ENCODE peak calls at places on chromosomes 5 and 9, in ten cellular contexts. S is OCI-LY7, X is H9, F is fibroblast of lung, O is mesothelial cell of epicardium, P is GM10248, Y is lower lobe of right lung, E is lower leg skin, R is tibial nerve, M is kidney. T is an unnamed sample.

GRCh38 chr5:97297063-97297715 is 114.1 kb upstream of the RIOK2 start:
- DNase-seq in S (peak), X (peak), F (peak), O (no peak), P (peak), Y (no peak), E (no peak), R (no peak), M (no peak), T (peak)

GRCh38 chr9:118635416-118635815 is 733.8 kb downstream of the BRINP1 start:
- DNase-seq in S (no peak), X (no peak), F (no peak), O (no peak), P (no peak), Y (no peak), E (no peak), R (no peak), M (no peak), T (no peak)

GRCh38 chr9:36276840-36277239 is 18.6 kb upstream of the GNE start:
- DNase-seq in S (no peak), X (no peak), F (peak), O (no peak), P (no peak), Y (no peak), E (no peak), R (no peak), M (no peak), T (no peak)

GRCh38 chr5:140109050-140109817 is 4.7 kb upstream of the PURA start:
- DNase-seq in S (no peak), X (no peak), F (no peak), O (no peak), P (no peak), Y (no peak), E (no peak), R (no peak), M (no peak), T (no peak)

GRCh38 chr9:93200449-93200742 is 16.5 kb downstream of the WNK2 start:
- DNase-seq in S (no peak), X (no peak), F (no peak), O (no peak), P (no peak), Y (peak), E (no peak), R (no peak), M (no peak), T (no peak)

GRCh38 chr5:170184007-170184687 is 48.6 kb upstream of the C5orf58 start:
- DNase-seq in S (peak), X (peak), F (peak), O (peak), P (peak), Y (peak), E (peak), R (no peak), M (no peak), T (peak)

GRCh38 chr9:127131871-127132270 is 9.4 kb upstream of the ANGPTL2 start:
- DNase-seq in S (no peak), X (peak), F (peak), O (no peak), P (no peak), Y (no peak), E (peak), R (no peak), M (no peak), T (no peak)

GRCh38 chr9:114786251-114786650 is 19.6 kb downstream of the TNFSF15 start:
- DNase-seq in S (no peak), X (no peak), F (no peak), O (no peak), P (no peak), Y (no peak), E (no peak), R (no peak), M (no peak), T (no peak)

GRCh38 chr5:82387819-82388166 is 109.6 kb upstream of the RPS23 start:
- DNase-seq in S (no peak), X (no peak), F (no peak), O (no peak), P (no peak), Y (no peak), E (no peak), R (no peak), M (no peak), T (no peak)

GRCh38 chr5:82386576-82386975 is 108.4 kb upstream of the RPS23 start:
- DNase-seq in S (no peak), X (no peak), F (peak), O (no peak), P (no peak), Y (no peak), E (no peak), R (no peak), M (no peak), T (no peak)

GRCh38 chr5:82387041-82387818 is 109.1 kb upstream of the RPS23 start:
- DNase-seq in S (no peak), X (no peak), F (peak), O (peak), P (no peak), Y (no peak), E (no peak), R (no peak), M (peak), T (no peak)

GRCh38 chr5:82389347-82389746 is 111.2 kb upstream of the RPS23 start:
- DNase-seq in S (no peak), X (no peak), F (no peak), O (no peak), P (no peak), Y (no peak), E (no peak), R (no peak), M (no peak), T (no peak)

GRCh38 chr5:82388186-82388585 is 110.0 kb upstream of the RPS23 start:
- DNase-seq in S (no peak), X (no peak), F (peak), O (no peak), P (no peak), Y (no peak), E (no peak), R (no peak), M (peak), T (no peak)
- TF ChIP-seq CTCF in S (no peak), X (no peak), F (no peak), O (no peak), P (no peak), Y (no peak), E (no peak), R (no peak), M (no peak), T (no peak)

DNA sequence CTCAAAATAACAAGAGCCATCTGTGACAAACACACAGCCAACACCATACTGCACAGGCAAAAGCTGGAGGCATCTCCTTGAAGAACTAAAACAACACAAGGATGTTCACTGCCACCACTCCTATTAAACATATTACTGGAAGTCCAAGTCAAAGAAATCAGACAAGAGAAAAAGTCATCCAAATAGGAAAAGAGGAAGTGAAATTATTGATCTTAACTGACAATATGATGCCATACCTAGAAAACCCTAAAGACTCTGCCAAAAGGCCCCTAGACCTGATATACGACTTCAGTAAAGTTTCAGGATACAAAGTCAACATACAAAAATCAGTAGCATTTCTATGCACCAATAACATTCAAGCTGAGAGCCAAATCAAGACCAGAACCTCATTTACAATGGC is 30.0 kb upstream of the MACIR start:
- DNase-seq in S (no peak), X (no peak), F (no peak), O (no peak), P (no peak), Y (no peak), E (no peak), R (no peak), M (no peak), T (no peak)
- TF ChIP-seq CTCF in S (no peak), X (no peak), F (no peak), O (no peak), P (no peak), Y (no peak), E (no peak), R (no peak), M (no peak), T (no peak)

GRCh38 chr5:177601577-177602457 is 1.9 kb downstream of the B4GALT7 start:
- DNase-seq in S (peak), X (no peak), F (peak), O (no peak), P (no peak), Y (no peak), E (peak), R (no peak), M (no peak), T (peak)
- TF ChIP-seq CTCF in S (peak), X (no peak), F (no peak), O (no peak), P (no peak), Y (no peak), E (no peak), R (no peak), M (no peak), T (no peak)

GRCh38 chr9:4923141-4923540 is 61.9 kb upstream of the JAK2 start:
- DNase-seq in S (no peak), X (no peak), F (no peak), O (no peak), P (no peak), Y (no peak), E (no peak), R (no peak), M (no peak), T (no peak)

GRCh38 chr9:4926239-4926638 is 58.8 kb upstream of the JAK2 start:
- DNase-seq in S (no peak), X (no peak), F (no peak), O (no peak), P (no peak), Y (no peak), E (no peak), R (no peak), M (no peak), T (no peak)

GRCh38 chr9:4922730-4923129 is 62.3 kb upstream of the JAK2 start:
- DNase-seq in S (no peak), X (no peak), F (no peak), O (no peak), P (no peak), Y (no peak), E (no peak), R (no peak), M (no peak), T (no peak)

GRCh38 chr9:4922101-4922500 is 63.0 kb upstream of the JAK2 start:
- DNase-seq in S (no peak), X (no peak), F (no peak), O (no peak), P (no peak), Y (no peak), E (no peak), R (no peak), M (no peak), T (no peak)

GRCh38 chr9:4923580-4924544 is 61.2 kb upstream of the JAK2 start:
- DNase-seq in S (peak), X (no peak), F (peak), O (no peak), P (peak), Y (no peak), E (no peak), R (no peak), M (no peak), T (no peak)
- TF ChIP-seq CTCF in S (peak), X (peak), F (peak), O (no peak), P (peak), Y (peak), E (no peak), R (no peak), M (peak), T (no peak)

GRCh38 chr5:94691947-94692346 is 73.5 kb downstream of the SLF1 start:
- DNase-seq in S (no peak), X (no peak), F (peak), O (no peak), P (no peak), Y (no peak), E (no peak), R (no peak), M (no peak), T (no peak)

GRCh38 chr5:94692610-94693009 is 74.1 kb downstream of the SLF1 start:
- DNase-seq in S (no peak), X (no peak), F (no peak), O (no peak), P (no peak), Y (no peak), E (no peak), R (no peak), M (no peak), T (no peak)

GRCh38 chr5:94693845-94694370 is 75.4 kb downstream of the SLF1 start:
- DNase-seq in S (no peak), X (no peak), F (no peak), O (no peak), P (no peak), Y (no peak), E (no peak), R (no peak), M (no peak), T (no peak)

GRCh38 chr5:94694671-94695070 is 76.2 kb downstream of the SLF1 start:
- DNase-seq in S (no peak), X (no peak), F (peak), O (no peak), P (no peak), Y (no peak), E (no peak), R (no peak), M (no peak), T (no peak)

GRCh38 chr5:94693043-94693822 is 74.8 kb downstream of the SLF1 start:
- DNase-seq in S (peak), X (no peak), F (peak), O (no peak), P (no peak), Y (no peak), E (no peak), R (no peak), M (no peak), T (no peak)
- TF ChIP-seq CTCF in S (peak), X (peak), F (peak), O (peak), P (peak), Y (peak), E (no peak), R (no peak), M (peak), T (peak)

DNA sequence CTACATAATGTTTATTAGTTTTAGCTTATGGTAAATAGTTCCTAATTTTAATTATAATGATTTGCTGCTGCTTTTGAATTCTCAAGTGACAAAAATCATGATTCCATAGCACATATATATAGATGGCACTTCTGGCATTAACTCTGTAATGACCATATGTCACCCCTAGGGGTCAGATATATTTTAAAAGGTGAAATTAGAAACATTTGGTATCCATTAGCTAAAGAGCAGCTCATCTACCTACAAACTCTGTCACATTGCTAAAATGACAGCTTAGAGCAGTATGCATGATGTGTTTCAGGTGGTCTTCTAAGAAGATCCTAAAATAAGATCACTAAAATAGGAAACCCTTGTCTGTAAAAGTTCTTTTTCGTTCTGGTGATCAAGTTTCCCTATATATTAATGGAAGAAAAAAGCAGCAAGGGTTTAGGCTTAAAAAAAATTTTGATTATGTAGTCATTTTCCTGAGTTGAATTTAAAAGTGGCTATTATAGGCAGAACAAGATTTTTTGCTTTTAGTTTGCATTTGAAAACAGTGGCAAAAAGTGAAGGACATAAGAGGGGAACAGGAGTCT is 157.7 kb upstream of the POU5F2 start:
- DNase-seq in S (peak), X (no peak), F (no peak), O (no peak), P (peak), Y (no peak), E (no peak), R (no peak), M (no peak), T (no peak)
- TF ChIP-seq CTCF in S (peak), X (peak), F (peak), O (peak), P (peak), Y (peak), E (no peak), R (no peak), M (no peak), T (peak)

GRCh38 chr9:133428579-133429215 is 6.5 kb downstream of the ADAMTS13 start:
- DNase-seq in S (no peak), X (peak), F (no peak), O (no peak), P (peak), Y (no peak), E (no peak), R (no peak), M (no peak), T (peak)
- TF ChIP-seq CTCF in S (no peak), X (no peak), F (no peak), O (no peak), P (peak), Y (no peak), E (no peak), R (no peak), M (no peak), T (no peak)

GRCh38 chr5:103271570-103272289 is 13.2 kb downstream of the MACIR start:
- DNase-seq in S (no peak), X (no peak), F (peak), O (no peak), P (no peak), Y (no peak), E (no peak), R (no peak), M (no peak), T (no peak)

GRCh38 chr5:103275851-103276250 is 17.3 kb downstream of the MACIR start:
- DNase-seq in S (no peak), X (no peak), F (no peak), O (no peak), P (no peak), Y (no peak), E (no peak), R (no peak), M (no peak), T (no peak)

GRCh38 chr5:103273952-103274351 is 15.4 kb downstream of the MACIR start:
- DNase-seq in S (no peak), X (no peak), F (no peak), O (no peak), P (no peak), Y (no peak), E (no peak), R (no peak), M (no peak), T (no peak)

GRCh38 chr5:103272377-103272776 is 13.8 kb downstream of the MACIR start:
- DNase-seq in S (no peak), X (no peak), F (peak), O (no peak), P (no peak), Y (no peak), E (no peak), R (no peak), M (no peak), T (no peak)

GRCh38 chr5:103270581-103270980 is 12.0 kb downstream of the MACIR start:
- DNase-seq in S (no peak), X (no peak), F (no peak), O (no peak), P (no peak), Y (no peak), E (no peak), R (no peak), M (no peak), T (no peak)
- TF ChIP-seq CTCF in S (no peak), X (no peak), F (no peak), O (no peak), P (no peak), Y (no peak), E (no peak), R (no peak), M (no peak), T (no peak)

GRCh38 chr5:141570655-141571054 is 48.1 kb downstream of the DIAPH1 start:
- DNase-seq in S (no peak), X (no peak), F (no peak), O (no peak), P (no peak), Y (no peak), E (no peak), R (no peak), M (no peak), T (no peak)

GRCh38 chr5:141573489-141574121 is 45.2 kb downstream of the DIAPH1 start:
- DNase-seq in S (no peak), X (peak), F (no peak), O (no peak), P (no peak), Y (no peak), E (no peak), R (no peak), M (no peak), T (no peak)

GRCh38 chr5:141574122-141574510 is 44.7 kb downstream of the DIAPH1 start:
- DNase-seq in S (no peak), X (no peak), F (no peak), O (no peak), P (no peak), Y (no peak), E (no peak), R (no peak), M (no peak), T (no peak)
- TF ChIP-seq CTCF in S (no peak), X (no peak), F (no peak), O (no peak), P (no peak), Y (no peak), E (no peak), R (no peak), M (no peak), T (no peak)